ENCODE peak calls at places on chromosomes 3 and 15, in four cellular contexts. Z is NT2/D1, Q is AG04449, W is IMR-90. G is an unnamed sample.

GRCh38 chr15:83919319-83919830 is 265.5 kb downstream of the ADAMTSL3 start:
- DNase-seq in Z (no peak), Q (no peak), W (no peak), G (no peak)

GRCh38 chr3:114624676-114625181 is 330.9 kb downstream of the TIGIT start:
- DNase-seq in Z (no peak), Q (peak), W (peak), G (peak)

GRCh38 chr15:26128611-26129140 is 265.5 kb upstream of the ATP10A start:
- DNase-seq in Z (no peak), Q (no peak), W (no peak), G (no peak)

GRCh38 chr15:98800437-98801233 is 152.3 kb downstream of the IGF1R start:
- DNase-seq in Z (peak), Q (peak), W (peak), G (peak)

GRCh38 chr3:39103791-39104552 is 3.5 kb downstream of the GORASP1 start:
- DNase-seq in Z (no peak), Q (no peak), W (no peak), G (no peak)

GRCh38 chr3:151301787-151302186 is 14.8 kb downstream of the GPR87 start:
- DNase-seq in Z (no peak), Q (no peak), W (peak), G (peak)

GRCh38 chr3:27749640-27750039 is 27.5 kb upstream of the EOMES start:
- DNase-seq in Z (no peak), Q (no peak), W (no peak), G (no peak)

GRCh38 chr15:73921257-73921890 is 4.9 kb upstream of the LOXL1 start:
- DNase-seq in Z (no peak), Q (no peak), W (no peak), G (no peak)

GRCh38 chr3:49839193-49839809 is 17.1 kb downstream of the TRAIP start:
- DNase-seq in Z (peak), Q (peak), W (peak), G (peak)

GRCh38 chr15:99986297-99987118 is 253.3 kb upstream of the LYSMD4 start:
- DNase-seq in Z (no peak), Q (no peak), W (no peak), G (no peak)

GRCh38 chr3:43162573-43163084 is 56.8 kb upstream of the POMGNT2 start:
- DNase-seq in Z (no peak), Q (no peak), W (no peak), G (no peak)

GRCh38 chr3:58994746-58995330 is 55.0 kb downstream of the CFAP20DC start:
- DNase-seq in Z (peak), Q (no peak), W (peak), G (peak)

GRCh38 chr15:90203922-90204321 is 2.8 kb downstream of the SEMA4B start:
- DNase-seq in Z (no peak), Q (no peak), W (no peak), G (no peak)

GRCh38 chr3:37546876-37547275 is 314.8 kb upstream of the CTDSPL start:
- DNase-seq in Z (no peak), Q (no peak), W (peak), G (no peak)

GRCh38 chr3:901953-902778 is 190.7 kb upstream of the CNTN6 start:
- DNase-seq in Z (no peak), Q (no peak), W (no peak), G (no peak)

GRCh38 chr3:39147711-39148115 is 5.7 kb downstream of the CSRNP1 start:
- DNase-seq in Z (no peak), Q (no peak), W (peak), G (no peak)

GRCh38 chr3:18725668-18726407 is 300.7 kb upstream of the SATB1 start:
- DNase-seq in Z (no peak), Q (no peak), W (no peak), G (no peak)

GRCh38 chr3:55330355-55330754 is 156.8 kb downstream of the WNT5A start:
- DNase-seq in Z (peak), Q (peak), W (peak), G (peak)

GRCh38 chr3:86173401-86173800 is 817.5 kb downstream of the VGLL3 start:
- DNase-seq in Z (no peak), Q (no peak), W (no peak), G (no peak)

GRCh38 chr3:33732394-33732793 is 14.3 kb upstream of the CLASP2 start:
- DNase-seq in Z (no peak), Q (no peak), W (no peak), G (no peak)

GRCh38 chr3:48899298-48899697 is 616 bp upstream of the SLC25A20 start:
- DNase-seq in Z (no peak), Q (no peak), W (no peak), G (no peak)

GRCh38 chr15:48479751-48480150 is 148.5 kb downstream of the DUT start:
- DNase-seq in Z (no peak), Q (no peak), W (no peak), G (no peak)

GRCh38 chr3:53254190-53254809 is 1.5 kb downstream of the TKT start:
- DNase-seq in Z (no peak), Q (no peak), W (no peak), G (no peak)

GRCh38 chr3:53250881-53251605 is 4.8 kb downstream of the TKT start:
- DNase-seq in Z (no peak), Q (no peak), W (no peak), G (no peak)

GRCh38 chr3:53253707-53254106 is 2.1 kb downstream of the TKT start:
- DNase-seq in Z (no peak), Q (no peak), W (no peak), G (no peak)

GRCh38 chr3:53250453-53250852 is 5.4 kb downstream of the TKT start:
- DNase-seq in Z (no peak), Q (no peak), W (no peak), G (no peak)

DNA sequence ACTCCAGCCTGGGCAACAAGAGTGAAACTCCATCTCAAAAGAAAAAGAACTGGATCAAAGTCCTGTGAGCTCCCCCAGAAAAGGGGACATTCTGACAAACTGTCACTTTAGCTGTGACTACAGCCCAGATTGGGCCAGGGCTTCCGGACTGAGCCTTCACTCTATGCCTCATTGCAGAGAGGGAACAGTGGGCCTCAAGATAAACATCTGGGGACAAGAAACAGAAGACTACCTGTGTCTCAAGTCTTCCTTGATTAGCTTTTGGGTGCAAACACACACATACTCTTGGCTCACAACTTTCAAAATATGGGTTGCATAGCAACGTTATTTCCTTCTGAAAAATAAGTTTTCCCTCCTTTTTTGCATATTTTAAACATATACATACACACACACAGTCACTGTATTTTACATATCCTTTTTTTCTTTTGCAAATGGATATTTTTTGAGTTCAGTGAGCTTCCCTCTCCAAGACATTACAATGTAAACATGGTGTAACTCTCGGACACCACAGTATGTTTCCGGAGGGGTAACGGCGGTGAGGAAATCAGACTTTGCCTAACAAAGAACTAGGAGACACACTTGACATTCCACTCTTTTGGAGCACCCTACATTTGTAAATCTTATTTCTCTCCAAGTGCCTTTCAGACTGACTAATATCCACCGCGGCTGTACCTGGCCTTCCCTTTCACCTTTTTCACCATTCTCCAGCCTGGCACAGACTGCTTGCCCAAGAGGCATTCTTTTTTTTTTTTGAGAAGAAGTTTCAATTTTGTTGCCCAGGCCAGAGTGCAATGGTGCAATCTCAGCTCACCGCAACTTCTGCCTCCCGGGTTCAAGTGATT is 3.5 kb downstream of the TKT start:
- DNase-seq in Z (no peak), Q (no peak), W (no peak), G (no peak)
- H3K4me3 ChIP-seq in Z (peak), Q (peak), W (no peak), G (peak)

GRCh38 chr3:128923607-128924385 is 44.4 kb downstream of the ACAD9 start:
- DNase-seq in Z (no peak), Q (no peak), W (no peak), G (no peak)
- H3K4me3 ChIP-seq in Z (no peak), Q (no peak), W (no peak), G (no peak)

GRCh38 chr3:185729335-185729715 is 95.5 kb downstream of the IGF2BP2 start:
- DNase-seq in Z (no peak), Q (no peak), W (peak), G (no peak)
- H3K4me3 ChIP-seq in Z (no peak), Q (no peak), W (no peak), G (no peak)

DNA sequence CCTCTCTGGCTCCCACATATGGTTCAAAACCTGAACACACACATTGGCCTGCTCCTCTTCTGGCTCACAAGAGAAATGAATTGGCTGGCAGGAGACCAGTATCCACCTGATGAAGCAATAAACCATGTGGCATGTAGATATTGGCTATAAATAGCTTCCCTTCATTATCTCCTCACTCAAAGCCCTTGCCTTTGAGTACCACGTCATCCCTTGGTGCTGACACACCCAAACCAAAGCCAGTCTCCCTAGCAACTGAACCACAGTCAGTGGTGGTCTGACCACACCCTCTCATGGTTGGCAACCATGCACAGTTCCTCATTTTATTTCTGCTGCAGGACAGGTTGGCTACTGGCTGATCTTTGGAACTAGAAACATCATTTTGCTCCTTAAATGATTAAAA is 98.8 kb downstream of the ZNF621 start:
- DNase-seq in Z (no peak), Q (no peak), W (no peak), G (no peak)
- H3K4me3 ChIP-seq in Z (no peak), Q (no peak), W (no peak), G (no peak)

DNA sequence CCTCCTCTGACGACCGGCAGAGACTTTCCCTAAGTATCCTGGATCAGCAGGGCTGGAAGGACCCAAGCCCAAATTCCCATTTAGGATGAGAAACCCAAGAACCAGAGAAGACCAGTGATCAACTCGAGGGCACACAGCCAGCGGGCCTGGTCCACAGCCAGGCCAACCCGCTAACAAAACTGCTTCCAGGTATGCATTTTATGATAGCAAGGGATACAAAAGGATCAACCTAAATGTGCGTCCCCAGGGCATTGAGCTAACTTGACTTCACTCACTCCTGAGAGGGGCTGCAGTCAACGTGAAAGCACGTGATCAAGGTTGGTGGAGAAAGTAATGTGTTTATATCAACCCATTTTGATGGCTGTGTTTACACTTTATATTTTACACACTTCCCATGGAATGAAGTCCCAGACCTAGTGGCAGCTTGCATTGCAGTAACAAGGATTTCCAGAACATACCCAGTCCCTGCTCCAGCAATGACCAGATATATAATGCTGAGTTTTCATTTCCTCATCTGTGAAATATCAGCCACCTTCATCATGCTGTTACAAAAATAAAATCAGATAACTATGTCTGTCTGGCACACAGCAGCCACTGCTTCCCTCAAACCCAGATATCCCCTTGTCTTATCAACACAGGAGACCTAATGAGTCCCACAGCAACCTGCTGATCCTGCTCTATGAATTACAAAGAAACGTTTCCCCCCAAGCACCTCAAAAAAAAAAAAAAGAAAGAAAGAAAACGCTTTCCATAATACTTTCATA is 2.1 kb downstream of the KLHL6 start:
- DNase-seq in Z (no peak), Q (no peak), W (no peak), G (no peak)
- H3K4me3 ChIP-seq in Z (no peak), Q (no peak), W (no peak), G (no peak)

GRCh38 chr15:88804257-88804656 is 1.0 kb downstream of the ACAN start:
- DNase-seq in Z (no peak), Q (no peak), W (no peak), G (no peak)
- H3K4me3 ChIP-seq in Z (peak), Q (peak), W (no peak), G (no peak)

GRCh38 chr3:197595470-197596185 is 39.9 kb upstream of the BDH1 start:
- DNase-seq in Z (no peak), Q (no peak), W (no peak), G (no peak)

GRCh38 chr3:197598404-197598980 is 42.7 kb upstream of the BDH1 start:
- DNase-seq in Z (no peak), Q (no peak), W (no peak), G (no peak)

GRCh38 chr3:197600796-197601565 is 45.2 kb upstream of the BDH1 start:
- DNase-seq in Z (no peak), Q (no peak), W (peak), G (no peak)

GRCh38 chr3:197597335-197597734 is 41.6 kb upstream of the BDH1 start:
- DNase-seq in Z (no peak), Q (no peak), W (no peak), G (no peak)

GRCh38 chr3:197599089-197599765 is 43.5 kb upstream of the BDH1 start:
- DNase-seq in Z (peak), Q (no peak), W (peak), G (peak)
- H3K4me3 ChIP-seq in Z (no peak), Q (peak), W (no peak), G (peak)